ENCODE peak calls at places on chromosomes 11 and 22, in six cellular contexts. One of them, this sample, is unnamed.

GRCh38 chr22:17109976-17110375 is 11.2 kb downstream of the TMEM121B start:
- DNase-seq in left ventricle myocardium superior: no peak
- DNase-seq in skeletal muscle cell: no peak
- DNase-seq in nephron progenitor cell: no peak
- DNase-seq in GM03348: no peak
- DNase-seq in endothelial cell: no peak
- DNase-seq in this sample: no peak

GRCh38 chr11:40387240-40387980 is 1072.0 kb downstream of the LRRC4C start:
- DNase-seq in nephron progenitor cell: no peak
- DNase-seq in skeletal muscle cell: no peak
- DNase-seq in left ventricle myocardium superior: no peak
- DNase-seq in endothelial cell: no peak
- DNase-seq in GM03348: no peak
- DNase-seq in this sample: no peak

GRCh38 chr22:42906605-42907338 is 49.7 kb upstream of the ARFGAP3 start:
- DNase-seq in nephron progenitor cell: no peak
- DNase-seq in left ventricle myocardium superior: peak
- DNase-seq in skeletal muscle cell: no peak
- DNase-seq in GM03348: peak
- DNase-seq in endothelial cell: no peak
- DNase-seq in this sample: no peak

GRCh38 chr22:37784829-37785495 is 22.8 kb upstream of the GCAT start:
- DNase-seq in endothelial cell: no peak
- DNase-seq in skeletal muscle cell: no peak
- DNase-seq in nephron progenitor cell: no peak
- DNase-seq in GM03348: no peak
- DNase-seq in left ventricle myocardium superior: no peak
- DNase-seq in this sample: no peak

GRCh38 chr22:41516462-41516861 is 27.8 kb downstream of the POLR3H start:
- DNase-seq in nephron progenitor cell: no peak
- DNase-seq in endothelial cell: no peak
- DNase-seq in GM03348: no peak
- DNase-seq in left ventricle myocardium superior: no peak
- DNase-seq in skeletal muscle cell: no peak
- DNase-seq in this sample: no peak

GRCh38 chr22:44384981-44385610 is 72.3 kb upstream of the SHISAL1 start:
- DNase-seq in endothelial cell: no peak
- DNase-seq in skeletal muscle cell: no peak
- DNase-seq in GM03348: no peak
- DNase-seq in left ventricle myocardium superior: peak
- DNase-seq in nephron progenitor cell: no peak
- DNase-seq in this sample: no peak

GRCh38 chr11:96238563-96239166 is 104.3 kb downstream of the MAML2 start:
- DNase-seq in skeletal muscle cell: no peak
- DNase-seq in GM03348: peak
- DNase-seq in nephron progenitor cell: no peak
- DNase-seq in endothelial cell: no peak
- DNase-seq in left ventricle myocardium superior: no peak
- DNase-seq in this sample: no peak

GRCh38 chr11:77089004-77089545 is 13.6 kb upstream of the OMP start:
- DNase-seq in endothelial cell: no peak
- DNase-seq in skeletal muscle cell: no peak
- DNase-seq in left ventricle myocardium superior: peak
- DNase-seq in GM03348: no peak
- DNase-seq in nephron progenitor cell: no peak
- DNase-seq in this sample: no peak

GRCh38 chr11:73752216-73752867 is 8.5 kb downstream of the RAB6A start:
- DNase-seq in left ventricle myocardium superior: no peak
- DNase-seq in skeletal muscle cell: no peak
- DNase-seq in nephron progenitor cell: no peak
- DNase-seq in GM03348: no peak
- DNase-seq in endothelial cell: no peak
- DNase-seq in this sample: no peak

GRCh38 chr11:83694191-83694905 is 408.2 kb upstream of the CCDC90B start:
- DNase-seq in GM03348: no peak
- DNase-seq in left ventricle myocardium superior: no peak
- DNase-seq in skeletal muscle cell: no peak
- DNase-seq in endothelial cell: no peak
- DNase-seq in nephron progenitor cell: no peak
- DNase-seq in this sample: no peak

GRCh38 chr22:38850941-38851849 is 7.4 kb upstream of the NPTXR start:
- DNase-seq in nephron progenitor cell: no peak
- DNase-seq in GM03348: peak
- DNase-seq in skeletal muscle cell: no peak
- DNase-seq in endothelial cell: no peak
- DNase-seq in left ventricle myocardium superior: peak
- DNase-seq in this sample: peak

GRCh38 chr11:25048632-25049031 is 551.8 kb downstream of the LUZP2 start:
- DNase-seq in endothelial cell: no peak
- DNase-seq in nephron progenitor cell: no peak
- DNase-seq in left ventricle myocardium superior: no peak
- DNase-seq in skeletal muscle cell: no peak
- DNase-seq in GM03348: no peak
- DNase-seq in this sample: no peak